ENCODE peak calls at places on chromosomes 4 and X, in seven cellular contexts. Y is K562, C is SK-N-SH, I is NT2/D1, X is GM12878, P is HepG2, M is H1. J is an unnamed sample.

GRCh38 chrX:134684956-134685355 is 26.7 kb upstream of the PLAC1 start:
- DNase-seq in M (no peak), C (no peak), X (no peak), I (no peak), Y (no peak), P (no peak), J (no peak)

GRCh38 chrX:48897157-48897620 is 379 bp downstream of the TIMM17B start:
- DNase-seq in I (peak), M (peak), C (peak), X (no peak), P (peak), Y (peak), J (peak)

GRCh38 chr4:32929738-32930688 is 2209.8 kb downstream of the PCDH7 start:
- DNase-seq in P (no peak), C (no peak), X (no peak), I (no peak), M (no peak), Y (no peak), J (no peak)

GRCh38 chrX:23694606-23695005 is 27.3 kb downstream of the PRDX4 start:
- DNase-seq in I (peak), M (no peak), Y (peak), X (peak), C (peak), P (peak), J (peak)

GRCh38 chrX:68822641-68823410 is 6.0 kb upstream of the EFNB1 start:
- DNase-seq in P (peak), I (peak), Y (peak), M (no peak), C (peak), X (no peak), J (peak)

GRCh38 chrX:56762707-56763555 is 33.9 kb downstream of the NBDY start:
- DNase-seq in X (no peak), P (no peak), I (no peak), C (no peak), M (no peak), Y (no peak), J (no peak)

GRCh38 chr4:114272226-114272625 is 292.8 kb upstream of the ARSJ start:
- DNase-seq in M (no peak), X (no peak), C (no peak), P (no peak), I (no peak), Y (no peak), J (peak)

GRCh38 chr4:6641164-6641970 is 882 bp downstream of the MRFAP1 start:
- DNase-seq in X (no peak), M (no peak), P (no peak), C (peak), Y (peak), I (no peak), J (no peak)

GRCh38 chr4:43133566-43133965 is 241.1 kb downstream of the GRXCR1 start:
- DNase-seq in C (no peak), M (no peak), P (no peak), Y (no peak), X (no peak), I (no peak), J (no peak)

GRCh38 chrX:84467898-84468297 is 34.4 kb downstream of the HDX start:
- DNase-seq in M (no peak), C (peak), X (no peak), Y (no peak), P (no peak), I (no peak), J (no peak)

GRCh38 chr4:30882995-30883675 is 163.0 kb downstream of the PCDH7 start:
- DNase-seq in Y (no peak), P (no peak), M (no peak), I (no peak), X (no peak), C (no peak), J (no peak)

GRCh38 chr4:37891221-37892159 is 606 bp downstream of the TBC1D1 start:
- DNase-seq in P (no peak), C (peak), Y (no peak), M (peak), I (no peak), X (peak), J (no peak)

GRCh38 chr4:15938182-15938581 is 358 bp downstream of the FGFBP1 start:
- DNase-seq in Y (no peak), C (no peak), P (no peak), M (peak), I (no peak), X (no peak), J (peak)

GRCh38 chrX:14505648-14506047 is 23.7 kb upstream of the GLRA2 start:
- DNase-seq in I (no peak), P (no peak), Y (no peak), X (no peak), C (no peak), M (no peak), J (no peak)

GRCh38 chr4:41160856-41161255 is 53.5 kb downstream of the APBB2 start:
- DNase-seq in P (no peak), M (no peak), C (no peak), X (no peak), Y (no peak), I (no peak), J (peak)

GRCh38 chrX:10582945-10583344 is 37.4 kb downstream of the MID1 start:
- DNase-seq in Y (no peak), M (no peak), I (no peak), C (no peak), X (no peak), P (no peak), J (no peak)

GRCh38 chr4:154911608-154912098 is 130.6 kb downstream of the RBM46 start:
- DNase-seq in X (no peak), I (no peak), M (no peak), Y (no peak), P (no peak), C (no peak), J (no peak)

GRCh38 chr4:95085118-95085833 is 327.5 kb downstream of the BMPR1B start:
- DNase-seq in X (no peak), Y (no peak), M (no peak), C (no peak), P (no peak), I (no peak), J (no peak)

GRCh38 chr4:76782837-76783236 is 115.1 kb downstream of the SOWAHB start:
- DNase-seq in M (no peak), I (no peak), X (no peak), Y (no peak), C (no peak), P (no peak), J (no peak)

GRCh38 chr4:54661686-54662085 is 3.9 kb downstream of the KIT start:
- DNase-seq in M (no peak), X (no peak), Y (no peak), I (no peak), P (no peak), C (no peak), J (no peak)

GRCh38 chr4:145909773-145910172 is 28.9 kb downstream of the ZNF827 start:
- DNase-seq in Y (no peak), M (peak), C (no peak), P (no peak), X (no peak), I (no peak), J (no peak)

GRCh38 chrX:47563801-47564315 is 2.9 kb downstream of the ARAF start:
- DNase-seq in P (no peak), Y (peak), C (no peak), X (no peak), I (no peak), M (no peak), J (no peak)

GRCh38 chr4:156781852-156782251 is 189.7 kb downstream of the PDGFC start:
- DNase-seq in M (no peak), X (no peak), C (no peak), Y (no peak), P (no peak), I (no peak), J (peak)

GRCh38 chr4:73034896-73035295 is 34.6 kb downstream of the COX18 start:
- DNase-seq in C (no peak), P (no peak), X (no peak), I (no peak), Y (no peak), M (no peak), J (no peak)

GRCh38 chr4:118823471-118823870 is 12.5 kb downstream of the SEC24D start:
- DNase-seq in C (no peak), P (no peak), Y (no peak), I (no peak), X (no peak), M (no peak), J (peak)

GRCh38 chr4:81632581-81633247 is 161.0 kb upstream of the RASGEF1B start:
- DNase-seq in P (no peak), X (no peak), C (no peak), Y (no peak), M (no peak), I (no peak), J (no peak)

GRCh38 chrX:154332561-154332960 is 37.0 kb downstream of the TKTL1 start:
- DNase-seq in C (no peak), Y (no peak), X (no peak), M (no peak), I (no peak), P (no peak), J (no peak)

GRCh38 chr4:82704156-82704555 is 94.4 kb downstream of the SCD5 start:
- DNase-seq in P (no peak), C (no peak), I (no peak), Y (no peak), M (no peak), X (no peak), J (no peak)

GRCh38 chr4:6295495-6295894 is 25.8 kb downstream of the WFS1 start:
- DNase-seq in M (no peak), C (no peak), P (no peak), I (no peak), Y (no peak), X (no peak), J (no peak)

GRCh38 chr4:151485541-151486131 is 76.7 kb downstream of the FHIP1A start:
- DNase-seq in P (no peak), C (no peak), I (peak), Y (no peak), M (no peak), X (no peak), J (no peak)

GRCh38 chr4:142959156-142959555 is 113.1 kb upstream of the INPP4B start:
- DNase-seq in I (no peak), C (no peak), X (no peak), Y (no peak), M (no peak), P (no peak), J (no peak)

GRCh38 chrX:49053223-49054072 is 5.4 kb upstream of the CCDC120 start:
- DNase-seq in P (peak), Y (peak), M (peak), X (no peak), C (peak), I (peak), J (no peak)

GRCh38 chr4:148114436-148114835 is 327.8 kb downstream of the NR3C2 start:
- DNase-seq in M (no peak), P (no peak), Y (no peak), I (no peak), C (no peak), X (no peak), J (no peak)

GRCh38 chr4:148116264-148116663 is 325.9 kb downstream of the NR3C2 start:
- DNase-seq in X (no peak), P (no peak), C (no peak), M (no peak), I (no peak), Y (no peak), J (no peak)

GRCh38 chr4:148118628-148119027 is 323.6 kb downstream of the NR3C2 start:
- DNase-seq in X (no peak), M (no peak), P (no peak), Y (no peak), C (no peak), I (no peak), J (no peak)

GRCh38 chr4:148118179-148118578 is 324.0 kb downstream of the NR3C2 start:
- DNase-seq in I (no peak), X (no peak), C (no peak), M (no peak), P (no peak), Y (no peak), J (no peak)

GRCh38 chr4:148116971-148117370 is 325.2 kb downstream of the NR3C2 start:
- DNase-seq in P (no peak), C (no peak), X (no peak), M (no peak), I (no peak), Y (no peak), J (no peak)
- TF ChIP-seq YY1 in P (no peak), C (no peak), X (no peak), M (no peak), I (no peak), Y (no peak), J (no peak)

DNA sequence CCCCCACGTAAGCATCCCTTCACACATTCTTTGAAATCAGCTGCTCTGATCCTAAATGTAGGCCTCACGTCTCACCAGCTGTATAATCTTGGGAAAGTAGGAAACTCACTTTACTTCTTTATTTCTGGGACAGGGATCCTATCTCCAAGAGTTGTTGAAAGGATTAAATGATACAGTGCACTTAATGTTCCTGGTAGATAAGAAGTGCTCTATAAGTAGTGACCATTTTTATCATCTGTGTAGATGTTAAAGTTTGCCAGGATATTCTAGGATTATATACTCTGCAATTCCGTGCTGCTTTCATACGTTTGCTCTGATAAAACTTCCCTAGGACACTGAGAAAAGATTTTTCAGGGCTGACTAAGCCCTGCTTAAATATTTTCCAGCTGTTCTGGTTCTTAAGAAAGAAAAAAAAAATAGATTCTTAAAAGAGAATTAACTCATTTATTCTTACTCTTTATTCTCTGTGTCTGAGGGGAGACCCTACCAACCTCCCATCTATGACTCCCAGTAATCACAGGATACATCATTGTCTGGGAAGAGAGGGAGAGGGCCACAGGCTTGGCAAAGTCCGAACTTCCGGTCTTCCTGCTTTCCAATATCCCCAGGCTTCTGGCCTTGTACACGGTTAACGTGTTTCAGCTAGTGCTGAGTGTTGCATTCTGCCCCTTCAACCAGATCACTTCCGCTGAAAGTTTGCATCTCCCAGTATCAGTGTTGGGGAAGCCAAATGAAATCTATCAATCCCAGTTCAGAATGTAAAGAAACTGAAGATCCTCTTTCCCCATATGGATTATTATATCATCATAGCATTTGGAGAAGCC is 269.2 kb downstream of the TRIML1 start:
- DNase-seq in I (no peak), X (no peak), P (no peak), M (no peak), Y (no peak), C (no peak), J (no peak)
- H3K9ac ChIP-seq in I (no peak), X (no peak), P (no peak), M (no peak), Y (no peak), C (peak), J (no peak)

DNA sequence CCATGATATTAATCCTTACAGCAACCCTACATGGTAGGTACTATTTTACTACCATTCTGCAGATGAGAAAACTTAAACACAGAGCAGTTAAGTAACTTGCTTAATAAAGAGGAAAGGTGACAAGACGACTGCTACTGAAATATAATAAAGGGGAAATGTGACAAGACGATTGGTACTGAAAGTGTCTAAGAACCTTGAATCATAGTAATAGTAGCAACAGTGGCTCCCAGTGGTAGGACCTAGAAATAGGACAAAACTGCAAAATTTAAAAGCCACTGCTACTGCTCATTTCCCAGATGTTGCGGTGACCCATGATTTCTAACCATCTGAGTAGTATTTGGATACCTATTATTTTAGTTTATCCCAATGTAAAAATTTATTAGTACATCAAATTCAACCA is 89.5 kb downstream of the TASL start:
- DNase-seq in X (no peak), P (no peak), M (no peak), I (no peak), C (no peak), Y (no peak), J (peak)
- TF ChIP-seq YY1 in X (no peak), P (no peak), M (no peak), I (no peak), C (no peak), Y (no peak), J (no peak)

GRCh38 chrX:67726028-67726427 is 182.2 kb downstream of the AR start:
- DNase-seq in Y (no peak), I (no peak), C (no peak), P (no peak), M (no peak), X (no peak), J (no peak)
- H3K9ac ChIP-seq in Y (no peak), I (no peak), C (no peak), P (no peak), M (no peak), X (no peak), J (no peak)

DNA sequence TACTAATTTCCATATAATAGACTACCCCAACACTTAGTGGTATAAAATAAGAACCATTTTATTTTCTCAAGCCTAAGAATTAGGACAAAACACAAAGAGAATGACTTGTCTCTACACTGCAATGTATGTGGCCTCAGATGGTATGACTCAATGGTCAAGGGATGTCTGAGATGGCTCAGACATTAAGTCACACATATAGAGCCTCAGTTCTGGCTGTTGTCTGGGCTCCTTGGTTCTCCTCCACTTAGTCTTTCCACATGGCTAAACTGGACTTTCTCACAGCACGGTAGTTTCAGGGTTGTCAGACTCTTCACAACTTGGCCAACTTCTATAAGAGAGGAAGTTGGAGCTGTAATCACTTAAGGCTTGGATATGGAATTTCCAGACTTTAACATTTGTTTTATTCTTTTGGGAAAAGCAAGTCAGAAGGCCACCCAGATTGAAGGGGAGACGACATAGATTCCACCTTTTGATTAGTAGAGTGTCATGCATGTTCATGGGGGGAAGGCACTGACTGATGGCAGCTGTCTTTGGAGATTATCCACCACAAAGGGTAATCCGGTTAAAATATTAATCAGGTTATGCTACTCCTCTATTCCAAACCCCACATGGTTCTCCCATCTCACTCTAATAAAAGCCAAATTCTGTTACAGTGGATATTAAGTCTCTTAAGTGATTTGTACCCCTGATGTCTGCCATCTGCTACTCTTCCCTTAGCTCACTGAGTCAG is 9.4 kb downstream of the IL15 start:
- DNase-seq in I (no peak), C (no peak), X (no peak), Y (no peak), P (no peak), M (no peak), J (no peak)
- TF ChIP-seq YY1 in I (no peak), C (no peak), X (no peak), Y (no peak), P (no peak), M (no peak), J (no peak)

GRCh38 chrX:118976599-118977340 is 2.4 kb downstream of the LONRF3 start:
- DNase-seq in P (no peak), X (no peak), C (peak), Y (peak), M (no peak), I (no peak), J (no peak)

GRCh38 chrX:118975831-118976598 is 1.6 kb downstream of the LONRF3 start:
- DNase-seq in X (no peak), P (peak), C (peak), M (no peak), I (no peak), Y (peak), J (no peak)

GRCh38 chrX:118973389-118974087 is 880 bp upstream of the LONRF3 start:
- DNase-seq in X (no peak), C (peak), I (no peak), Y (no peak), M (no peak), P (no peak), J (no peak)

GRCh38 chrX:118974088-118974907 is at the start of gene LONRF3:
- DNase-seq in P (peak), X (no peak), M (no peak), Y (peak), C (peak), I (no peak), J (no peak)

GRCh38 chrX:118974908-118975671 is 672 bp downstream of the LONRF3 start:
- DNase-seq in I (no peak), X (no peak), M (no peak), P (peak), Y (peak), C (peak), J (no peak)
- H3K9ac ChIP-seq in I (no peak), X (no peak), M (no peak), P (peak), Y (peak), C (no peak), J (no peak)

DNA sequence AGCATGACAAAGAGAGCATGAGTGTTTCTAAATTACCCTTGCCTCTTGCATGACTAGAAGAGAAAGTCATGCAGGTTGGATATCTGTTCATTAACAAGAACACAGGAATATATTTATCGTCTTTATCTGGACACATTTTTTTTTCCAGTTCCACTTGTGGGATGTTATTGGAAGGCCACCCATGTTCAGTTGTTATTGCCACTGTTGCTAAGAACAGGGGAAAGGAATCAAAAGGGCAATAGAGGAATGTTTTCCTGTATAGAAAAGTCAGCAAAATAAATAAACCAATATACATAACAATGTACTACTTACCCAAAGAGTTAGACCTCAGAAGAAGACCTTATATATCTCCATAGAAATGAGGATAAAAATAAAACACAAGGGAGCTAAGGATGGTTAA is 270.1 kb downstream of the QDPR start:
- DNase-seq in I (no peak), C (no peak), P (no peak), M (no peak), X (no peak), Y (no peak), J (no peak)
- TF ChIP-seq YY1 in I (no peak), C (no peak), P (no peak), M (no peak), X (no peak), Y (no peak), J (no peak)